ENCODE peak calls at places on chromosomes 13 and 19, in four cellular contexts. P is RWPE1; Z is erythroblast; G is effector memory CD8-positive, alpha-beta T cell. W is an unnamed sample.

GRCh38 chr19:57830071-57830602 is at the start of gene ZNF587B:
- DNase-seq in P (no peak), Z (peak; percentile 72), G (no peak), W (peak; percentile 85)

GRCh38 chr19:32613008-32613407 is 32.0 kb downstream of the PDCD5 start:
- DNase-seq in P (no peak), Z (no peak), G (no peak), W (no peak)

GRCh38 chr19:5308471-5309437 is 31.9 kb downstream of the PTPRS start:
- DNase-seq in P (peak; percentile 85), Z (no peak), G (no peak), W (peak; percentile 43)

GRCh38 chr19:35960432-35960972 is 24.3 kb downstream of the LRFN3 start:
- DNase-seq in P (no peak), Z (no peak), G (no peak), W (no peak)

GRCh38 chr19:5354403-5354802 is 13.8 kb upstream of the PTPRS start:
- DNase-seq in P (no peak), Z (no peak), G (no peak), W (no peak)

GRCh38 chr19:2528543-2529173 is 52.7 kb downstream of the GADD45B start:
- DNase-seq in P (no peak), Z (no peak), G (no peak), W (peak; percentile 82)

GRCh38 chr19:35030257-35031071 is at the start of gene SCN1B:
- DNase-seq in P (peak; percentile 77), Z (peak; percentile 46), G (peak; percentile 59), W (peak; percentile 79)

GRCh38 chr19:2261438-2262172 is 5.4 kb upstream of the JSRP1 start:
- DNase-seq in P (no peak), Z (peak; percentile 62), G (no peak), W (peak; percentile 51)

GRCh38 chr19:6590458-6591319 is at the start of gene CD70:
- DNase-seq in P (peak; percentile 48), Z (no peak), G (peak; percentile 53), W (peak; percentile 51)

GRCh38 chr19:23382955-23383354 is 12.3 kb downstream of the ZNF91 start:
- DNase-seq in P (no peak), Z (no peak), G (no peak), W (no peak)

GRCh38 chr19:19597809-19598306 is 20.6 kb downstream of the PBX4 start:
- DNase-seq in P (no peak), Z (no peak), G (peak; percentile 56), W (no peak)

GRCh38 chr19:15631817-15632216 is 8.9 kb upstream of the CYP4F3 start:
- DNase-seq in P (peak; percentile 63), Z (peak; percentile 64), G (peak; percentile 23), W (no peak)

GRCh38 chr13:40464349-40464748 is 202.1 kb downstream of the FOXO1 start:
- DNase-seq in P (no peak), Z (no peak), G (no peak), W (peak; percentile 30)

GRCh38 chr13:20526664-20527063 is 1.0 kb upstream of the CRYL1 start:
- DNase-seq in P (no peak), Z (no peak), G (no peak), W (no peak)

GRCh38 chr13:29523199-29523931 is 72.1 kb downstream of the SLC7A1 start:
- DNase-seq in P (no peak), Z (no peak), G (no peak), W (no peak)

GRCh38 chr13:62919491-62919890 is 1503.8 kb upstream of the PCDH20 start:
- DNase-seq in P (no peak), Z (no peak), G (no peak), W (no peak)

GRCh38 chr19:3459322-3459881 is 20.9 kb downstream of the SMIM24 start:
- DNase-seq in P (peak; percentile 41), Z (peak; percentile 58), G (no peak), W (no peak)

GRCh38 chr19:33430674-33431277 is 57.3 kb downstream of the CEBPG start:
- DNase-seq in P (peak; percentile 66), Z (peak; percentile 77), G (peak; percentile 61), W (peak; percentile 68)

W was measured in epithelial cell of esophagus.